ENCODE peak calls at places on chromosomes 11 and 22, in nine cellular contexts. R is activated CD4-positive, alpha-beta T cell treated with anti-CD3 and anti-CD28 coated beads, Interleukin-2, amount 50 U/mL, for 24 hours; T is HCT116; Z is MCF 10A; K is right lobe of liver; W is stimulated activated CD4-positive, alpha-beta T cell treated with anti-CD3 and anti-CD28 coated beads, Interleukin-4, amount 100 ng/mL, for 1 hour; P is H4; Y is anterior cingulate cortex; F is RWPE1. O is an unnamed sample.

GRCh38 chr11:129852125-129852740 is 36.6 kb downstream of the TMEM45B start:
- DNase-seq in R (no peak), T (no peak), Z (peak; percentile 72), K (no peak), W (no peak), P (no peak), Y (no peak), F (no peak), O (no peak)

GRCh38 chr11:45373506-45373905 is 87.4 kb upstream of the SYT13 start:
- DNase-seq in R (no peak), T (no peak), Z (no peak), K (no peak), W (no peak), P (no peak), Y (no peak), F (no peak), O (no peak)

GRCh38 chr11:124717421-124717785 is 22.3 kb upstream of the NRGN start:
- DNase-seq in R (no peak), T (no peak), Z (peak; percentile 57), K (no peak), W (no peak), P (no peak), Y (no peak), F (peak; percentile 60), O (no peak)

GRCh38 chr11:69234740-69235710 is 58.9 kb upstream of the MYEOV start:
- DNase-seq in R (no peak), T (no peak), Z (no peak), K (no peak), W (no peak), P (no peak), Y (no peak), F (no peak), O (no peak)

GRCh38 chr22:19648419-19648929 is 65.8 kb upstream of the SEPTIN5 start:
- DNase-seq in R (no peak), T (peak; percentile 13), Z (peak; percentile 15), K (no peak), W (no peak), P (no peak), Y (no peak), F (no peak), O (no peak)

GRCh38 chr11:6249822-6250555 is 9.6 kb upstream of the CCKBR start:
- DNase-seq in R (no peak), T (peak; percentile 18), Z (peak; percentile 82), K (peak; percentile 60), W (no peak), P (peak; percentile 89), Y (no peak), F (peak; percentile 77), O (no peak)

GRCh38 chr11:60776167-60776566 is 9.0 kb upstream of the MS4A10 start:
- DNase-seq in R (no peak), T (no peak), Z (no peak), K (no peak), W (no peak), P (no peak), Y (no peak), F (no peak), O (no peak)

GRCh38 chr22:39292002-39292401 is 27.4 kb downstream of the RPL3 start:
- DNase-seq in R (no peak), T (no peak), Z (no peak), K (no peak), W (no peak), P (no peak), Y (no peak), F (no peak), O (no peak)

GRCh38 chr11:57116654-57117053 is 65.1 kb upstream of the LRRC55 start:
- DNase-seq in R (no peak), T (peak; percentile 19), Z (peak; percentile 58), K (no peak), W (no peak), P (no peak), Y (no peak), F (peak; percentile 61), O (no peak)

GRCh38 chr11:12544986-12545775 is 129.0 kb upstream of the TEAD1 start:
- DNase-seq in R (no peak), T (no peak), Z (no peak), K (no peak), W (no peak), P (no peak), Y (no peak), F (no peak), O (no peak)

GRCh38 chr11:78549624-78550409 is 24.8 kb downstream of the NARS2 start:
- DNase-seq in R (no peak), T (no peak), Z (no peak), K (no peak), W (no peak), P (no peak), Y (no peak), F (no peak), O (no peak)

GRCh38 chr11:9170450-9170849 is 79.1 kb upstream of the SCUBE2 start:
- DNase-seq in R (no peak), T (no peak), Z (peak; percentile 8), K (no peak), W (no peak), P (no peak), Y (no peak), F (no peak), O (no peak)

GRCh38 chr11:77775941-77776340 is 44.6 kb downstream of the RSF1 start:
- DNase-seq in R (no peak), T (no peak), Z (no peak), K (no peak), W (no peak), P (no peak), Y (no peak), F (no peak), O (no peak)

GRCh38 chr22:31327786-31328544 is 18.2 kb downstream of the PATZ1 start:
- DNase-seq in R (no peak), T (no peak), Z (no peak), K (no peak), W (no peak), P (no peak), Y (no peak), F (no peak), O (no peak)

O was measured in naive thymus-derived CD8-positive, alpha-beta T cell.